ENCODE peak calls at places on chromosomes 5 and 9, in seven cellular contexts. One of them, this sample, is unnamed.

GRCh38 chr5:172437445-172438303 is 16.7 kb downstream of the SH3PXD2B start:
- DNase-seq in LHCN-M2: no peak
- DNase-seq in anterior cingulate cortex: no peak
- DNase-seq in HT-29: peak; percentile 68
- DNase-seq in hippocampal formation: peak; percentile 55
- DNase-seq in non-pigmented ciliary epithelial cell: peak; percentile 70
- DNase-seq in occipital lobe: no peak
- DNase-seq in this sample: peak; percentile 84

GRCh38 chr9:28853487-28853886 is 1280.2 kb upstream of the C9orf72 start:
- DNase-seq in occipital lobe: no peak
- DNase-seq in HT-29: peak; percentile 12
- DNase-seq in anterior cingulate cortex: no peak
- DNase-seq in non-pigmented ciliary epithelial cell: no peak
- DNase-seq in LHCN-M2: no peak
- DNase-seq in hippocampal formation: no peak
- DNase-seq in this sample: no peak

GRCh38 chr5:64775288-64775687 is 6.6 kb downstream of the CWC27 start:
- DNase-seq in hippocampal formation: no peak
- DNase-seq in non-pigmented ciliary epithelial cell: no peak
- DNase-seq in HT-29: no peak
- DNase-seq in anterior cingulate cortex: no peak
- DNase-seq in LHCN-M2: no peak
- DNase-seq in occipital lobe: no peak
- DNase-seq in this sample: no peak

GRCh38 chr5:77915346-77915745 is 139.2 kb upstream of the TBCA start:
- DNase-seq in occipital lobe: no peak
- DNase-seq in HT-29: no peak
- DNase-seq in hippocampal formation: no peak
- DNase-seq in LHCN-M2: no peak
- DNase-seq in anterior cingulate cortex: no peak
- DNase-seq in non-pigmented ciliary epithelial cell: no peak
- DNase-seq in this sample: no peak

GRCh38 chr9:88258012-88258411 is 119.7 kb upstream of the SPATA31C2 start:
- DNase-seq in LHCN-M2: peak; percentile 54
- DNase-seq in anterior cingulate cortex: no peak
- DNase-seq in occipital lobe: no peak
- DNase-seq in non-pigmented ciliary epithelial cell: peak; percentile 23
- DNase-seq in HT-29: no peak
- DNase-seq in hippocampal formation: peak; percentile 14
- DNase-seq in this sample: no peak

GRCh38 chr9:21153688-21154608 is 12.3 kb upstream of the IFNW1 start:
- DNase-seq in LHCN-M2: peak; percentile 73
- DNase-seq in anterior cingulate cortex: no peak
- DNase-seq in HT-29: peak; percentile 15
- DNase-seq in hippocampal formation: peak; percentile 15
- DNase-seq in non-pigmented ciliary epithelial cell: no peak
- DNase-seq in occipital lobe: no peak
- DNase-seq in this sample: no peak

GRCh38 chr9:81461196-81461595 is 228.2 kb downstream of the TLE1 start:
- DNase-seq in non-pigmented ciliary epithelial cell: peak; percentile 24
- DNase-seq in anterior cingulate cortex: no peak
- DNase-seq in occipital lobe: no peak
- DNase-seq in hippocampal formation: no peak
- DNase-seq in LHCN-M2: no peak
- DNase-seq in HT-29: no peak
- DNase-seq in this sample: no peak

GRCh38 chr5:151688406-151688805 is 1.7 kb upstream of the SPARC start:
- DNase-seq in hippocampal formation: no peak
- DNase-seq in HT-29: no peak
- DNase-seq in LHCN-M2: no peak
- DNase-seq in non-pigmented ciliary epithelial cell: no peak
- DNase-seq in anterior cingulate cortex: no peak
- DNase-seq in occipital lobe: no peak
- DNase-seq in this sample: no peak

GRCh38 chr9:21110708-21111576 is 30.7 kb downstream of the IFNW1 start:
- DNase-seq in occipital lobe: no peak
- DNase-seq in non-pigmented ciliary epithelial cell: peak; percentile 36
- DNase-seq in LHCN-M2: peak; percentile 72
- DNase-seq in HT-29: peak; percentile 84
- DNase-seq in anterior cingulate cortex: no peak
- DNase-seq in hippocampal formation: peak; percentile 78
- DNase-seq in this sample: peak; percentile 31

GRCh38 chr5:154409230-154409840 is 36.5 kb upstream of the SAP30L start:
- DNase-seq in hippocampal formation: no peak
- DNase-seq in anterior cingulate cortex: no peak
- DNase-seq in non-pigmented ciliary epithelial cell: no peak
- DNase-seq in LHCN-M2: no peak
- DNase-seq in occipital lobe: no peak
- DNase-seq in HT-29: no peak
- DNase-seq in this sample: no peak

GRCh38 chr5:3389471-3390026 is 206.1 kb upstream of the IRX1 start:
- DNase-seq in occipital lobe: no peak
- DNase-seq in non-pigmented ciliary epithelial cell: no peak
- DNase-seq in hippocampal formation: no peak
- DNase-seq in HT-29: no peak
- DNase-seq in anterior cingulate cortex: no peak
- DNase-seq in LHCN-M2: no peak
- DNase-seq in this sample: no peak

GRCh38 chr5:132677191-132677590 is 3.4 kb downstream of the IL4 start:
- DNase-seq in occipital lobe: no peak
- DNase-seq in hippocampal formation: no peak
- DNase-seq in LHCN-M2: peak; percentile 92
- DNase-seq in non-pigmented ciliary epithelial cell: peak; percentile 63
- DNase-seq in HT-29: peak; percentile 91
- DNase-seq in anterior cingulate cortex: no peak
- DNase-seq in this sample: peak; percentile 87

GRCh38 chr9:20570086-20570485 is 52.2 kb downstream of the MLLT3 start:
- DNase-seq in non-pigmented ciliary epithelial cell: no peak
- DNase-seq in HT-29: no peak
- DNase-seq in hippocampal formation: no peak
- DNase-seq in LHCN-M2: peak; percentile 58
- DNase-seq in occipital lobe: no peak
- DNase-seq in anterior cingulate cortex: no peak
- DNase-seq in this sample: no peak

GRCh38 chr5:60387041-60387440 is 312.9 kb downstream of the DEPDC1B start:
- DNase-seq in hippocampal formation: no peak
- DNase-seq in anterior cingulate cortex: no peak
- DNase-seq in LHCN-M2: no peak
- DNase-seq in HT-29: no peak
- DNase-seq in non-pigmented ciliary epithelial cell: no peak
- DNase-seq in occipital lobe: no peak
- DNase-seq in this sample: no peak

GRCh38 chr5:159051431-159052281 is 48.1 kb downstream of the EBF1 start:
- DNase-seq in LHCN-M2: peak; percentile 31
- DNase-seq in occipital lobe: no peak
- DNase-seq in non-pigmented ciliary epithelial cell: no peak
- DNase-seq in anterior cingulate cortex: peak; percentile 4
- DNase-seq in hippocampal formation: peak; percentile 2
- DNase-seq in HT-29: no peak
- DNase-seq in this sample: peak; percentile 66

GRCh38 chr5:152097128-152097527 is 172.5 kb upstream of the GLRA1 start:
- DNase-seq in occipital lobe: no peak
- DNase-seq in hippocampal formation: no peak
- DNase-seq in LHCN-M2: peak; percentile 8
- DNase-seq in non-pigmented ciliary epithelial cell: no peak
- DNase-seq in anterior cingulate cortex: no peak
- DNase-seq in HT-29: no peak
- DNase-seq in this sample: no peak

GRCh38 chr5:72234265-72234700 is 85.8 kb downstream of the MRPS27 start:
- DNase-seq in LHCN-M2: peak; percentile 88
- DNase-seq in HT-29: peak; percentile 24
- DNase-seq in anterior cingulate cortex: no peak
- DNase-seq in non-pigmented ciliary epithelial cell: no peak
- DNase-seq in hippocampal formation: no peak
- DNase-seq in occipital lobe: no peak
- DNase-seq in this sample: no peak

GRCh38 chr9:29648132-29648531 is 2074.9 kb upstream of the C9orf72 start:
- DNase-seq in LHCN-M2: no peak
- DNase-seq in HT-29: no peak
- DNase-seq in anterior cingulate cortex: no peak
- DNase-seq in hippocampal formation: no peak
- DNase-seq in occipital lobe: no peak
- DNase-seq in non-pigmented ciliary epithelial cell: no peak
- DNase-seq in this sample: no peak

GRCh38 chr5:56525117-56525516 is 290.2 kb upstream of the MAP3K1 start:
- DNase-seq in LHCN-M2: no peak
- DNase-seq in HT-29: peak; percentile 56
- DNase-seq in anterior cingulate cortex: no peak
- DNase-seq in non-pigmented ciliary epithelial cell: no peak
- DNase-seq in occipital lobe: no peak
- DNase-seq in hippocampal formation: no peak
- DNase-seq in this sample: no peak

GRCh38 chr9:70110194-70111041 is 66.8 kb downstream of the MAMDC2 start:
- DNase-seq in LHCN-M2: peak; percentile 86
- DNase-seq in hippocampal formation: no peak
- DNase-seq in occipital lobe: no peak
- DNase-seq in HT-29: no peak
- DNase-seq in anterior cingulate cortex: no peak
- DNase-seq in non-pigmented ciliary epithelial cell: no peak
- DNase-seq in this sample: no peak

GRCh38 chr9:20624201-20625002 is 2.1 kb upstream of the MLLT3 start:
- DNase-seq in occipital lobe: peak; percentile 41
- DNase-seq in LHCN-M2: peak; percentile 78
- DNase-seq in HT-29: peak; percentile 83
- DNase-seq in non-pigmented ciliary epithelial cell: peak; percentile 32
- DNase-seq in anterior cingulate cortex: peak; percentile 25
- DNase-seq in hippocampal formation: peak; percentile 87
- DNase-seq in this sample: peak; percentile 36